ENCODE peak calls at places on chromosomes 4 and X, in five cellular contexts. C, G, E, H and X are unnamed samples.
A peak's percentile ranks its signal among the peaks of the same experiment; 100 is the strongest.

GRCh38 chrX:41664307-41665299 is 24.2 kb upstream of the GPR34 start:
- DNase-seq in C (no peak), E (no peak), G (no peak), H (no peak), X (no peak)

GRCh38 chr4:26813698-26814097 is 46.9 kb upstream of the STIM2 start:
- DNase-seq in E (no peak), H (no peak), C (no peak), G (no peak), X (no peak)

GRCh38 chr4:26220704-26221103 is 100.1 kb upstream of the RBPJ start:
- DNase-seq in H (no peak), E (no peak), C (no peak), G (no peak), X (no peak)

GRCh38 chrX:18654873-18655836 is 16.8 kb downstream of the RS1 start:
- DNase-seq in H (no peak), E (peak; percentile 28), G (no peak), C (no peak), X (no peak)

GRCh38 chr4:76153356-76153755 is 5.2 kb upstream of the NUP54 start:
- DNase-seq in H (no peak), C (no peak), E (no peak), G (no peak), X (no peak)

GRCh38 chr4:3657917-3658913 is 108.0 kb upstream of the ADRA2C start:
- DNase-seq in H (no peak), G (no peak), C (peak; percentile 74), E (no peak), X (no peak)

GRCh38 chr4:99180367-99181169 is 36.5 kb upstream of the ADH4 start:
- DNase-seq in E (no peak), G (no peak), C (no peak), H (no peak), X (peak; percentile 36)

GRCh38 chrX:108285918-108286317 is 152.3 kb downstream of the COL4A6 start:
- DNase-seq in E (no peak), H (no peak), C (no peak), G (no peak), X (no peak)

GRCh38 chr4:41258783-41259182 is 2.1 kb downstream of the UCHL1 start:
- DNase-seq in C (peak; percentile 50), H (no peak), E (no peak), G (peak; percentile 10), X (peak; percentile 24)

GRCh38 chrX:129931411-129932136 is 25.6 kb downstream of the UTP14A start:
- DNase-seq in E (peak; percentile 88), C (peak; percentile 93), H (peak; percentile 55), G (peak; percentile 95), X (peak; percentile 91)

GRCh38 chr4:123299212-123299651 is 97.4 kb upstream of the SPRY1 start:
- DNase-seq in C (no peak), G (no peak), E (no peak), H (no peak), X (no peak)

GRCh38 chr4:135718019-135718418 is 1516.4 kb upstream of the PABPC4L start:
- DNase-seq in G (no peak), C (no peak), E (no peak), H (no peak), X (no peak)

GRCh38 chr4:6277935-6278800 is 8.5 kb downstream of the WFS1 start:
- DNase-seq in E (no peak), C (no peak), H (no peak), G (no peak), X (no peak)

GRCh38 chr4:175932116-175932515 is 120.1 kb upstream of the GPM6A start:
- DNase-seq in H (no peak), E (no peak), C (no peak), G (no peak), X (no peak)

GRCh38 chr4:112411781-112412281 is 104.1 kb downstream of the NEUROG2 start:
- DNase-seq in G (no peak), C (no peak), H (no peak), E (no peak), X (no peak)

GRCh38 chrX:153948002-153948466 is 3.6 kb upstream of the RENBP start:
- DNase-seq in C (no peak), E (no peak), G (no peak), H (no peak), X (no peak)

GRCh38 chr4:118173126-118173525 is 138.8 kb downstream of the NDST3 start:
- DNase-seq in H (no peak), E (no peak), C (no peak), G (no peak), X (no peak)

GRCh38 chrX:2710496-2710895 is 19.4 kb downstream of the CD99 start:
- DNase-seq in C (no peak), G (peak; percentile 37), E (no peak), H (no peak), X (no peak)
- H3K4me1 ChIP-seq in C (peaks cover 52% of the 10 kb centered on the region), G (peaks cover 49% of the 10 kb centered on the region), E (peaks cover 46% of the 10 kb centered on the region), H (peaks cover 34% of the 10 kb centered on the region), X (peaks cover 38% of the 10 kb centered on the region)

GRCh38 chr4:25100710-25101109 is 59.5 kb downstream of the SEPSECS start:
- DNase-seq in H (no peak), E (no peak), G (no peak), C (no peak), X (no peak)
- TF ChIP-seq CTCF in H (no peak), E (no peak), G (no peak), C (no peak), X (no peak)

GRCh38 chr4:93751410-93751809 is 77.1 kb upstream of the ATOH1 start:
- DNase-seq in G (no peak), H (no peak), C (no peak), E (no peak), X (no peak)

GRCh38 chr4:93748943-93749342 is 79.6 kb upstream of the ATOH1 start:
- DNase-seq in C (no peak), E (no peak), H (peak; percentile 32), G (no peak), X (no peak)

GRCh38 chr4:93747220-93747619 is 81.3 kb upstream of the ATOH1 start:
- DNase-seq in H (no peak), C (no peak), E (no peak), G (no peak), X (no peak)

GRCh38 chr4:93748380-93748779 is 80.2 kb upstream of the ATOH1 start:
- DNase-seq in E (no peak), G (no peak), C (no peak), H (no peak), X (no peak)

GRCh38 chr4:93749351-93749761 is 79.2 kb upstream of the ATOH1 start:
- DNase-seq in C (no peak), E (no peak), G (no peak), H (peak; percentile 57), X (no peak)
- TF ChIP-seq POLR2A in C (no peak), E (no peak), G (no peak), H (no peak), X (no peak)

GRCh38 chr4:78565971-78566372 is 14.4 kb downstream of the ANXA3 start:
- DNase-seq in E (no peak), H (no peak), C (no peak), G (peak; percentile 48), X (no peak)

GRCh38 chr4:78560296-78560963 is 8.9 kb downstream of the ANXA3 start:
- DNase-seq in H (no peak), E (no peak), G (no peak), C (no peak), X (no peak)

GRCh38 chr4:78561677-78562076 is 10.1 kb downstream of the ANXA3 start:
- DNase-seq in E (no peak), G (no peak), C (no peak), H (no peak), X (no peak)

GRCh38 chr4:78558421-78558820 is 6.9 kb downstream of the ANXA3 start:
- DNase-seq in H (no peak), C (no peak), G (no peak), E (no peak), X (no peak)

GRCh38 chr4:78562687-78563086 is 11.1 kb downstream of the ANXA3 start:
- DNase-seq in C (no peak), H (no peak), E (no peak), G (no peak), X (no peak)
- H3K4me1 ChIP-seq in C (no peaks in the 10 kb centered on the region), H (peaks cover 6% of the 10 kb centered on the region), E (peaks cover 31% of the 10 kb centered on the region), G (peaks cover 98% of the 10 kb centered on the region), X (peaks cover 34% of the 10 kb centered on the region)

GRCh38 chrX:96569034-96569433 is 115.6 kb upstream of the DIAPH2 start:
- DNase-seq in E (no peak), G (no peak), H (no peak), C (no peak), X (no peak)
- TF ChIP-seq CTCF in E (no peak), G (no peak), H (no peak), C (no peak), X (no peak)

GRCh38 chr4:55345980-55346850 is at the start of gene SRD5A3:
- DNase-seq in H (peak; percentile 19), G (peak; percentile 64), E (peak; percentile 88), C (peak; percentile 86), X (peak; percentile 83)
- TF ChIP-seq POLR2A in H (peak; percentile 87), G (peak; percentile 88), E (no peak), C (peak; percentile 10), X (peak; percentile 60)